ENCODE peak calls at places on chromosomes 5 and 9, in seven cellular contexts. F is stimulated activated CD8-positive, alpha-beta memory T cell treated with anti-CD3 and anti-CD28 coated beads, Interleukin-7, amount 100 ng/mL, for 24 hours; A is left ventricle myocardium superior; P is ACHN; Y is ELR; I is HepG2; V is NCI-H187. T is an unnamed sample.

GRCh38 chr9:132896906-132897305 is 18.2 kb downstream of the SPACA9 start:
- DNase-seq in F (no peak), A (no peak), P (no peak), Y (no peak), I (no peak), V (no peak), T (no peak)

GRCh38 chr9:14608521-14608920 is 84.7 kb downstream of the ZDHHC21 start:
- DNase-seq in F (no peak), A (no peak), P (no peak), Y (no peak), I (no peak), V (no peak), T (no peak)

GRCh38 chr9:113572076-113572861 is 108.7 kb downstream of the RGS3 start:
- DNase-seq in F (no peak), A (no peak), P (no peak), Y (no peak), I (no peak), V (no peak), T (no peak)

GRCh38 chr9:121220996-121221671 is 19.5 kb upstream of the RAB14 start:
- DNase-seq in F (no peak), A (no peak), P (no peak), Y (no peak), I (no peak), V (no peak), T (no peak)

GRCh38 chr9:111966324-111966723 is 69.7 kb downstream of the UGCG start:
- DNase-seq in F (no peak), A (no peak), P (no peak), Y (no peak), I (no peak), V (no peak), T (no peak)

GRCh38 chr9:129473523-129474244 is 147.2 kb downstream of the C9orf50 start:
- DNase-seq in F (no peak), A (peak; percentile 49), P (no peak), Y (peak; percentile 48), I (no peak), V (no peak), T (peak; percentile 60)

GRCh38 chr5:310941-311434 is 10.5 kb upstream of the AHRR start:
- DNase-seq in F (no peak), A (no peak), P (no peak), Y (peak; percentile 85), I (no peak), V (no peak), T (peak; percentile 78)

GRCh38 chr5:178113841-178114324 is 551 bp downstream of the N4BP3 start:
- DNase-seq in F (no peak), A (no peak), P (no peak), Y (no peak), I (no peak), V (no peak), T (peak; percentile 35)

GRCh38 chr9:110742741-110743371 is 74.3 kb downstream of the MUSK start:
- DNase-seq in F (no peak), A (no peak), P (no peak), Y (peak; percentile 54), I (no peak), V (no peak), T (peak; percentile 74)

GRCh38 chr9:132699926-132700325 is 29.7 kb downstream of the GTF3C4 start:
- DNase-seq in F (no peak), A (no peak), P (no peak), Y (no peak), I (no peak), V (no peak), T (no peak)

GRCh38 chr5:163459465-163459887 is 426 bp downstream of the NUDCD2 start:
- DNase-seq in F (no peak), A (no peak), P (peak; percentile 33), Y (no peak), I (peak; percentile 54), V (no peak), T (no peak)

GRCh38 chr9:90961375-90961774 is 159.8 kb downstream of the SYK start:
- DNase-seq in F (no peak), A (peak; percentile 44), P (no peak), Y (no peak), I (no peak), V (no peak), T (peak; percentile 65)

GRCh38 chr5:157942595-157942994 is 83.7 kb upstream of the CLINT1 start:
- DNase-seq in F (no peak), A (no peak), P (no peak), Y (no peak), I (no peak), V (no peak), T (no peak)

GRCh38 chr9:2170737-2171136 is 155.6 kb downstream of the SMARCA2 start:
- DNase-seq in F (no peak), A (no peak), P (no peak), Y (no peak), I (no peak), V (no peak), T (no peak)

GRCh38 chr5:149493316-149493715 is 57.9 kb downstream of the CSNK1A1 start:
- DNase-seq in F (no peak), A (no peak), P (no peak), Y (no peak), I (no peak), V (no peak), T (no peak)